ENCODE peak calls at places on chromosomes 7 and 10, in four cellular contexts. D, N, F and P are unnamed samples.
A peak's percentile ranks its signal among the peaks of the same experiment; 100 is the strongest.

GRCh38 chr7:155867280-155867679 is 55.0 kb upstream of the SHH start:
- DNase-seq in D (no peak), N (no peak), F (no peak), P (no peak)

GRCh38 chr7:148058753-148059152 is 531.8 kb upstream of the C7orf33 start:
- DNase-seq in N (no peak), D (no peak), F (no peak), P (peak; percentile 65)

GRCh38 chr7:50450691-50451051 is 521 bp upstream of the FIGNL1 start:
- DNase-seq in D (peak; percentile 32), N (no peak), F (no peak), P (peak; percentile 64)

GRCh38 chr10:48777056-48777455 is 92.4 kb downstream of the WDFY4 start:
- DNase-seq in F (no peak), N (no peak), D (no peak), P (no peak)

GRCh38 chr7:105940111-105940510 is 23.0 kb upstream of the CDHR3 start:
- DNase-seq in D (no peak), F (no peak), N (no peak), P (no peak)

GRCh38 chr10:85864173-85864549 is 502.4 kb downstream of the GRID1 start:
- DNase-seq in N (no peak), F (no peak), D (no peak), P (peak; percentile 5)

GRCh38 chr7:107711301-107711700 is 32.6 kb upstream of the CBLL1 start:
- DNase-seq in N (no peak), F (no peak), D (no peak), P (no peak)

GRCh38 chr7:97043281-97043680 is 18.6 kb upstream of the DLX5 start:
- DNase-seq in F (no peak), D (no peak), N (no peak), P (no peak)

GRCh38 chr7:85220651-85221050 is 33.8 kb upstream of the SEMA3D start:
- DNase-seq in N (no peak), F (no peak), D (no peak), P (no peak)

GRCh38 chr7:7177044-7177517 is 5.3 kb upstream of the C1GALT1 start:
- DNase-seq in N (no peak), F (no peak), D (no peak), P (no peak)

GRCh38 chr10:10627414-10627813 is 390.3 kb upstream of the CELF2 start:
- DNase-seq in N (no peak), F (no peak), D (no peak), P (no peak)

GRCh38 chr7:13155188-13155587 is 467.8 kb downstream of the ARL4A start:
- DNase-seq in N (no peak), F (no peak), D (no peak), P (peak; percentile 71)

GRCh38 chr10:70267161-70267933 is 16.5 kb downstream of the NPFFR1 start:
- DNase-seq in D (no peak), N (no peak), F (no peak), P (no peak)

GRCh38 chr10:22597142-22597541 is 117.2 kb downstream of the PIP4K2A start:
- DNase-seq in D (no peak), F (no peak), N (no peak), P (no peak)

GRCh38 chr10:55242544-55242943 is 441.5 kb upstream of the PCDH15 start:
- DNase-seq in D (no peak), F (no peak), N (no peak), P (no peak)

GRCh38 chr10:132158122-132158741 is 28.5 kb upstream of the DPYSL4 start:
- DNase-seq in D (no peak), N (no peak), F (no peak), P (no peak)

GRCh38 chr10:20215547-20216152 is 399.4 kb downstream of the PLXDC2 start:
- DNase-seq in F (no peak), D (no peak), N (no peak), P (no peak)

GRCh38 chr7:149218469-149219420 is 20.7 kb upstream of the ZNF212 start:
- DNase-seq in D (no peak), N (no peak), F (no peak), P (no peak)

GRCh38 chr10:35870665-35871310 is 228.7 kb upstream of the FZD8 start:
- DNase-seq in D (no peak), F (no peak), N (no peak), P (no peak)

GRCh38 chr7:40763319-40764287 is 628.8 kb downstream of the SUGCT start:
- DNase-seq in N (no peak), D (no peak), F (no peak), P (no peak)

GRCh38 chr10:86349474-86349873 is 17.1 kb downstream of the GRID1 start:
- DNase-seq in D (no peak), F (peak; percentile 70), N (no peak), P (no peak)

GRCh38 chr7:142323706-142324105 is 65.8 kb upstream of the PRSS58 start:
- DNase-seq in F (peak; percentile 46), N (no peak), D (peak; percentile 45), P (peak; percentile 59)

GRCh38 chr7:4753610-4754432 is 21.6 kb upstream of the AP5Z1 start:
- DNase-seq in F (no peak), N (peak; percentile 80), D (peak; percentile 88), P (peak; percentile 46)

GRCh38 chr7:38369816-38370493 is 96.5 kb upstream of the TARP start:
- DNase-seq in D (peak; percentile 76), F (peak; percentile 99), N (peak; percentile 66), P (peak; percentile 61)

GRCh38 chr10:122140941-122141623 is 130.0 kb upstream of the BTBD16 start:
- DNase-seq in N (peak; percentile 94), F (no peak), D (no peak), P (peak; percentile 92)

GRCh38 chr7:28041508-28042314 is 138.9 kb downstream of the JAZF1 start:
- DNase-seq in N (no peak), F (no peak), D (no peak), P (no peak)

GRCh38 chr7:47661051-47661714 is 79.3 kb upstream of the TNS3 start:
- DNase-seq in F (no peak), D (no peak), N (no peak), P (no peak)